ENCODE peak calls at places on chromosome 15, in ten cellular contexts. T, S, I, U, O, Z, X, R, B and V are unnamed samples.

GRCh38 chr15:31306426-31307269 is 20.0 kb upstream of the KLF13 start:
- DNase-seq in T (no peak), S (peak; percentile 27), I (no peak), U (no peak), O (no peak), Z (no peak), X (peak; percentile 61), R (no peak), B (no peak), V (no peak)

GRCh38 chr15:27045796-27046195 is 74.8 kb downstream of the GABRG3 start:
- DNase-seq in T (no peak), S (no peak), I (no peak), U (no peak), O (no peak), Z (no peak), X (no peak), R (no peak), B (no peak), V (no peak)

GRCh38 chr15:67149068-67149841 is 83.9 kb downstream of the SMAD3 start:
- DNase-seq in T (no peak), S (no peak), I (no peak), U (no peak), O (no peak), Z (no peak), X (no peak), R (no peak), B (no peak), V (no peak)

GRCh38 chr15:99110093-99110492 is 5.2 kb downstream of the SYNM start:
- DNase-seq in T (no peak), S (no peak), I (no peak), U (no peak), O (no peak), Z (no peak), X (no peak), R (no peak), B (no peak), V (no peak)

GRCh38 chr15:78507831-78508160 is 419 bp downstream of the HYKK start:
- DNase-seq in T (no peak), S (no peak), I (no peak), U (no peak), O (no peak), Z (no peak), X (no peak), R (no peak), B (no peak), V (no peak)

GRCh38 chr15:41564286-41564959 is 5.4 kb downstream of the TYRO3 start:
- DNase-seq in T (no peak), S (peak; percentile 44), I (no peak), U (peak; percentile 76), O (no peak), Z (no peak), X (no peak), R (no peak), B (no peak), V (no peak)

GRCh38 chr15:85800460-85801123 is 5.9 kb upstream of the KLHL25 start:
- DNase-seq in T (peak; percentile 96), S (no peak), I (no peak), U (no peak), O (peak; percentile 78), Z (no peak), X (peak; percentile 77), R (no peak), B (peak; percentile 60), V (peak; percentile 90)

GRCh38 chr15:75109731-75110130 is 86.3 kb downstream of the PPCDC start:
- DNase-seq in T (no peak), S (no peak), I (no peak), U (no peak), O (no peak), Z (no peak), X (no peak), R (no peak), B (no peak), V (no peak)

GRCh38 chr15:83158393-83158792 is 49.2 kb downstream of the HDGFL3 start:
- DNase-seq in T (no peak), S (no peak), I (no peak), U (no peak), O (no peak), Z (no peak), X (no peak), R (no peak), B (no peak), V (peak; percentile 6)

GRCh38 chr15:51830279-51830806 is 890 bp downstream of the TMOD3 start:
- DNase-seq in T (no peak), S (no peak), I (no peak), U (no peak), O (no peak), Z (peak; percentile 32), X (no peak), R (no peak), B (peak; percentile 41), V (no peak)

GRCh38 chr15:88717342-88718017 is 78.7 kb downstream of the ISG20 start:
- DNase-seq in T (no peak), S (no peak), I (no peak), U (no peak), O (no peak), Z (no peak), X (no peak), R (no peak), B (no peak), V (no peak)

GRCh38 chr15:79054350-79054749 is 36.2 kb downstream of the RASGRF1 start:
- DNase-seq in T (no peak), S (no peak), I (no peak), U (peak; percentile 1), O (no peak), Z (no peak), X (no peak), R (no peak), B (no peak), V (no peak)

GRCh38 chr15:88604381-88604951 is 16.7 kb upstream of the AEN start:
- DNase-seq in T (peak; percentile 52), S (no peak), I (no peak), U (no peak), O (no peak), Z (no peak), X (no peak), R (no peak), B (no peak), V (no peak)

GRCh38 chr15:27454281-27455060 is 483.5 kb downstream of the GABRG3 start:
- DNase-seq in T (no peak), S (no peak), I (no peak), U (no peak), O (no peak), Z (no peak), X (no peak), R (no peak), B (peak; percentile 67), V (no peak)

DNA sequence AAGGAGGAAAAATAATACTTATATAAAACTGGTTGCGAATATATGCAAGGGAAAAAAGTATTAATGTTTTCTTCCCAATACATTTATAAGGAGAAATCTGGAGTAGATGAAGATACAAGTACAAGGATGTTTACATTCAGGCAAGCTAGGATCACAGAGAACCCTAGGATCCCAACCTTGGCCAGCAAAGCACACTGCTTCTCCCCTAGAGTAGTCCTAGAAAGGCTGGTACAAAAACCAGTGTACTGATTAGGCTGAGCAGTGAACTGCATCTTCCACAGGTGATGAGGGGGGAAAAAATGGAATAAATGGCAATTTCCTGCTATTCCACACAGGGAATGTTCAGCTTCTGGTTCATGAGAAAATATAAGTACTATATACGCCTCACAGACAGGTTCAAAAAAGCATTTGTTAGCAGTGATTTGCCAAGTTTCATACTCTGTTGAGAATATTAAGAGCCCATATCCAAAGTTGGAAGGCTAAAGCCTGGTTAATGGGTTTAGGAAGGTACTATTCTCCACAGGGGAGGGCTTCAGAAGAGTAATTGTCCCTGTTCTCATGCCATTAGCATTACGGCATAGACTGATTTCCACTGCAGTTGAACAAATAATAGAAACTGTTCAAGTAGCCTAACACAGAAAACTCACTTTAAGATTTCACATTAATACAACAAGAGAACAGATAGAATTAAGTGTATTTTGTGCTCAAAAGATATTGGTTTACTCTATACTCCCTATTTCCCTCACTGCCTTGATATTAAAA is 10.4 kb upstream of the NMB start:
- DNase-seq in T (no peak), S (no peak), I (no peak), U (no peak), O (no peak), Z (no peak), X (no peak), R (no peak), B (no peak), V (no peak)
- TF ChIP-seq CTCF in T (no peak), S (no peak), I (no peak), U (no peak), O (no peak), Z (no peak), X (no peak), R (no peak), B (no peak), V (no peak)

GRCh38 chr15:40053234-40054055 is 14.5 kb upstream of the SRP14 start:
- DNase-seq in T (no peak), S (no peak), I (no peak), U (peak; percentile 50), O (no peak), Z (no peak), X (no peak), R (no peak), B (no peak), V (no peak)
- TF ChIP-seq CTCF in T (no peak), S (no peak), I (no peak), U (no peak), O (peak; percentile 34), Z (peak; percentile 36), X (peak; percentile 14), R (no peak), B (peak; percentile 6), V (no peak)

GRCh38 chr15:48191574-48192225 is at the start of gene CTXN2:
- DNase-seq in T (peak; percentile 13), S (peak; percentile 11), I (no peak), U (no peak), O (no peak), Z (no peak), X (no peak), R (no peak), B (no peak), V (no peak)
- TF ChIP-seq CTCF in T (no peak), S (no peak), I (no peak), U (no peak), O (no peak), Z (no peak), X (no peak), R (no peak), B (no peak), V (no peak)

GRCh38 chr15:33016405-33017024 is 178.0 kb downstream of the FMN1 start:
- DNase-seq in T (no peak), S (no peak), I (no peak), U (no peak), O (no peak), Z (no peak), X (no peak), R (no peak), B (no peak), V (no peak)

GRCh38 chr15:33019354-33019981 is 175.0 kb downstream of the FMN1 start:
- DNase-seq in T (no peak), S (no peak), I (no peak), U (no peak), O (no peak), Z (no peak), X (no peak), R (no peak), B (no peak), V (no peak)

GRCh38 chr15:33026614-33027013 is 167.9 kb downstream of the FMN1 start:
- DNase-seq in T (peak; percentile 53), S (no peak), I (no peak), U (no peak), O (no peak), Z (no peak), X (peak; percentile 71), R (no peak), B (no peak), V (no peak)

GRCh38 chr15:33022629-33023028 is 171.9 kb downstream of the FMN1 start:
- DNase-seq in T (peak; percentile 36), S (peak; percentile 61), I (no peak), U (no peak), O (no peak), Z (no peak), X (peak; percentile 80), R (peak; percentile 54), B (peak; percentile 65), V (peak; percentile 0)

GRCh38 chr15:33021806-33022389 is 172.6 kb downstream of the FMN1 start:
- DNase-seq in T (no peak), S (peak; percentile 35), I (no peak), U (no peak), O (peak; percentile 47), Z (peak; percentile 62), X (no peak), R (no peak), B (peak; percentile 78), V (peak; percentile 2)
- TF ChIP-seq CTCF in T (peak; percentile 62), S (peak; percentile 70), I (peak; percentile 67), U (peak; percentile 37), O (peak; percentile 77), Z (peak; percentile 55), X (peak; percentile 62), R (peak; percentile 32), B (peak; percentile 70), V (no peak)